ENCODE peak calls at places on chromosomes 1 and 21, in four cellular contexts. R is transverse colon, A is HCT116, N is cardiac fibroblast. Z is an unnamed sample.

GRCh38 chr1:62084304-62084905 is 110.2 kb upstream of the L1TD1 start:
- DNase-seq in R (no peak), A (no peak), N (peak), Z (no peak)

GRCh38 chr1:111990026-111990877 is 784 bp upstream of the KCND3 start:
- DNase-seq in R (peak), A (no peak), N (peak), Z (no peak)

GRCh38 chr1:11761988-11762406 is at the start of gene C1orf167:
- DNase-seq in R (no peak), A (no peak), N (no peak), Z (no peak)

GRCh38 chr1:109516872-109517271 is 7.3 kb upstream of the AMIGO1 start:
- DNase-seq in R (peak), A (no peak), N (no peak), Z (no peak)

GRCh38 chr1:201831371-201831770 is 2.4 kb downstream of the IPO9 start:
- DNase-seq in R (no peak), A (no peak), N (no peak), Z (no peak)

GRCh38 chr1:22340066-22340465 is 111.6 kb upstream of the ZBTB40 start:
- DNase-seq in R (no peak), A (no peak), N (no peak), Z (no peak)

GRCh38 chr1:159944623-159945455 is 574 bp downstream of the IGSF9 start:
- DNase-seq in R (no peak), A (no peak), N (no peak), Z (no peak)

GRCh38 chr21:14943636-14944035 is 121.2 kb downstream of the NRIP1 start:
- DNase-seq in R (no peak), A (no peak), N (no peak), Z (no peak)

GRCh38 chr21:36966846-36967657 is 583 bp upstream of the HLCS start:
- DNase-seq in R (no peak), A (no peak), N (peak), Z (no peak)

GRCh38 chr1:240107058-240107684 is 15.5 kb downstream of the FMN2 start:
- DNase-seq in R (no peak), A (no peak), N (no peak), Z (peak)

GRCh38 chr1:44417351-44418021 is 12.4 kb downstream of the RNF220 start:
- DNase-seq in R (no peak), A (no peak), N (peak), Z (no peak)

GRCh38 chr1:25685938-25686665 is 69.5 kb downstream of the MAN1C1 start:
- DNase-seq in R (no peak), A (no peak), N (no peak), Z (no peak)

GRCh38 chr1:59952065-59952464 is 25.5 kb upstream of the CYP2J2 start:
- DNase-seq in R (no peak), A (no peak), N (no peak), Z (no peak)

GRCh38 chr1:5650283-5651026 is 341.8 kb downstream of the NPHP4 start:
- DNase-seq in R (no peak), A (no peak), N (no peak), Z (no peak)

GRCh38 chr1:9078035-9078948 is 8.9 kb upstream of the SLC2A5 start:
- DNase-seq in R (no peak), A (no peak), N (peak), Z (no peak)

GRCh38 chr1:240247899-240248298 is 156.2 kb downstream of the FMN2 start:
- DNase-seq in R (no peak), A (no peak), N (no peak), Z (no peak)

GRCh38 chr1:88509369-88509768 is 174.7 kb upstream of the PKN2 start:
- DNase-seq in R (no peak), A (no peak), N (peak), Z (no peak)

GRCh38 chr1:200075938-200076546 is 48.5 kb downstream of the NR5A2 start:
- DNase-seq in R (no peak), A (peak), N (peak), Z (peak)

GRCh38 chr1:6703016-6703415 is 1.4 kb upstream of the DNAJC11 start:
- DNase-seq in R (no peak), A (no peak), N (no peak), Z (no peak)

GRCh38 chr1:221765527-221765926 is 23.6 kb upstream of the DUSP10 start:
- DNase-seq in R (no peak), A (no peak), N (no peak), Z (no peak)

GRCh38 chr1:230186003-230186863 is 119.2 kb downstream of the GALNT2 start:
- DNase-seq in R (peak), A (peak), N (peak), Z (peak)

GRCh38 chr1:182299728-182300581 is 91.6 kb downstream of the GLUL start:
- DNase-seq in R (peak), A (no peak), N (peak), Z (no peak)

DNA sequence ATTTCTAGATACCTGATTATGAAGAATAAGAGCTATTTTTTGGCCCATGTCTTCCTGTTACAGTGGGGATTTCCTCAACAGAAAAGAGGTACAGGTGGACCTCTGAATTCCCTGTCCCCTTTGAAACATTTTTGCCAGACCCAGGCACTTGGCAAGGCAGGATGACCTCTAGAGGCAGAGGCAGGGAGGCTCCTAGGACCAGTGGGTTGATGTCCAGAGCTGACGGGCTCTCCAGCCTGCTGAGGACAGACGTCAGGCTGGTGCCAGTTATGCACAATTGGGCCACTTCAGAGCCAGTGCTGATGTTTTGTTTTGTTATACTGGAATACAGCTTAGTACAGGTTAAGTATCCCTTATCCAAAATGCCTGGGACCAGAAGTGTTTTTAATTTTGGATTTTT is 18.5 kb upstream of the A3GALT2 start:
- DNase-seq in R (no peak), A (no peak), N (no peak), Z (no peak)
- H3K4me3 ChIP-seq in R (no peak), A (no peak), N (no peak), Z (no peak)

GRCh38 chr21:40618216-40618615 is 228.7 kb downstream of the DSCAM start:
- DNase-seq in R (no peak), A (no peak), N (no peak), Z (no peak)

GRCh38 chr21:40620386-40621145 is 226.4 kb downstream of the DSCAM start:
- DNase-seq in R (no peak), A (no peak), N (no peak), Z (no peak)

GRCh38 chr21:40616377-40616704 is 230.6 kb downstream of the DSCAM start:
- DNase-seq in R (no peak), A (no peak), N (no peak), Z (no peak)

GRCh38 chr21:40615503-40616376 is 231.2 kb downstream of the DSCAM start:
- DNase-seq in R (no peak), A (no peak), N (no peak), Z (no peak)
- TF ChIP-seq CTCF in R (no peak), A (no peak), N (no peak), Z (no peak)

GRCh38 chr1:198680174-198680871 is 41.5 kb downstream of the PTPRC start:
- DNase-seq in R (no peak), A (no peak), N (no peak), Z (no peak)

GRCh38 chr1:198683449-198683848 is 44.6 kb downstream of the PTPRC start:
- DNase-seq in R (no peak), A (no peak), N (no peak), Z (no peak)

GRCh38 chr1:198679535-198680173 is 40.8 kb downstream of the PTPRC start:
- DNase-seq in R (peak), A (no peak), N (no peak), Z (no peak)

GRCh38 chr1:198681831-198682756 is 43.3 kb downstream of the PTPRC start:
- DNase-seq in R (peak), A (no peak), N (peak), Z (peak)

DNA sequence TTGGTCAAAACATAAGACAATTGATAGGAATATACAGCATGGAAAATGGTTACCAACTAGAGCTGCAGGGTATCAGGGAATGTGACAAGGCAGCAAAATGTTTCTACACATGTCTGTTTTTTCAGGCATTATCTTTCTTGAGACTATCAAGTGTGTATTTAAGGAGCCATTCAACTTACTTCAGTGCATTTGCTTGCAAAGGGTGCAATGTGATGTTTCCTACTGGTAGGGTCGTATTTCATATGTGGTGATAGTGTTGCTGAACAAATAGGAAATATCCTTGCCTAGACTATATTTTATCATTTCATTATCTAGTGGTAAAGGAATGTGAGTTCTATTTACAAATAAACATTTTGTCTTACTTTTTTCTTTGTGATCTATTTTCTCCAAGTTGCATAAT is 42.4 kb downstream of the PTPRC start:
- DNase-seq in R (no peak), A (no peak), N (peak), Z (no peak)
- H3K4me3 ChIP-seq in R (no peak), A (no peak), N (no peak), Z (no peak)

GRCh38 chr1:204130989-204131892 is 20.6 kb downstream of the ETNK2 start:
- DNase-seq in R (no peak), A (peak), N (peak), Z (peak)
- TF ChIP-seq CTCF in R (no peak), A (peak), N (peak), Z (peak)

GRCh38 chr1:215005078-215005477 is 77.5 kb upstream of the KCNK2 start:
- DNase-seq in R (no peak), A (no peak), N (no peak), Z (no peak)

GRCh38 chr1:215004121-215004837 is 78.3 kb upstream of the KCNK2 start:
- DNase-seq in R (no peak), A (no peak), N (no peak), Z (no peak)

GRCh38 chr1:215007880-215008279 is 74.7 kb upstream of the KCNK2 start:
- DNase-seq in R (no peak), A (no peak), N (peak), Z (no peak)

GRCh38 chr1:215003686-215004085 is 78.9 kb upstream of the KCNK2 start:
- DNase-seq in R (no peak), A (no peak), N (no peak), Z (no peak)

DNA sequence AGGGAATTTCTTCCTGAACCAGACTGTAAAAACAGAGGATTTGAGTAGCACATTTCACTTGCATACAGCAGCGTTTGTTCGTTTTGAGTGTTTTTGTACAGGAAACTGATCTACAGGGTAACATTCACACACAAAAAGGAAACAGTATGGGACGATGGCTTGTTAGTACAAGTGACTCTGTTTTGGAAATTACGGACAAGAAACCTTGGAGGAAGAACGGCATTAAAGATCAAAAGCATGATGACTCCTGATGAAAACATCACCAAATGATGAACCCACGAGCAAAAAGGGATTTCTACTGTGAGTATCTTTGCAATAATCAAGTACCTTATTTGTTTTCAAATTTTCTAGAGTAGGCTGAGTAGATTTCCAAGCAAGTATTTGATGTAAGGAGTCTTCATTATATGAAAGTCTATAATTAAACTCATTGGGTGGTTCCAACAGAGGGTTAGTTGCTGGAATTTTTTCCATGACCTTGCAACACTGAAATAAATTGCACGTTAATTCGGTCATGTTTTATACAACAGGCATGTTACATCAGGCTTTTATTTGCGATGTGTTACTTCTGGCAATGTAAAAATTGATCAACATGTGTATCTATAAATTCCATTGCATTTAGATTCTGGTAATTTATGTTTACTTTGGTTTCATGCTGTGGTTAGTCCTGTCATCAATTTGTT is 76.7 kb upstream of the KCNK2 start:
- DNase-seq in R (no peak), A (no peak), N (no peak), Z (no peak)
- H3K4me3 ChIP-seq in R (no peak), A (no peak), N (no peak), Z (no peak)

GRCh38 chr21:38659936-38660332 is 145.8 kb upstream of the ETS2 start:
- DNase-seq in R (no peak), A (no peak), N (no peak), Z (no peak)

GRCh38 chr21:38651570-38651969 is 153.3 kb upstream of the ERG start:
- DNase-seq in R (no peak), A (no peak), N (no peak), Z (no peak)

GRCh38 chr21:38649120-38649519 is 150.8 kb upstream of the ERG start:
- DNase-seq in R (no peak), A (no peak), N (no peak), Z (no peak)

GRCh38 chr21:38652396-38652795 is 153.3 kb upstream of the ETS2 start:
- DNase-seq in R (no peak), A (no peak), N (no peak), Z (no peak)

GRCh38 chr21:38654580-38654979 is 151.1 kb upstream of the ETS2 start:
- DNase-seq in R (no peak), A (no peak), N (no peak), Z (no peak)
- TF ChIP-seq CTCF in R (no peak), A (no peak), N (no peak), Z (no peak)

GRCh38 chr21:31184462-31184861 is 146.2 kb upstream of the KRTAP19-8 start:
- DNase-seq in R (no peak), A (no peak), N (no peak), Z (no peak)
- H3K4me3 ChIP-seq in R (no peak), A (no peak), N (no peak), Z (no peak)

DNA sequence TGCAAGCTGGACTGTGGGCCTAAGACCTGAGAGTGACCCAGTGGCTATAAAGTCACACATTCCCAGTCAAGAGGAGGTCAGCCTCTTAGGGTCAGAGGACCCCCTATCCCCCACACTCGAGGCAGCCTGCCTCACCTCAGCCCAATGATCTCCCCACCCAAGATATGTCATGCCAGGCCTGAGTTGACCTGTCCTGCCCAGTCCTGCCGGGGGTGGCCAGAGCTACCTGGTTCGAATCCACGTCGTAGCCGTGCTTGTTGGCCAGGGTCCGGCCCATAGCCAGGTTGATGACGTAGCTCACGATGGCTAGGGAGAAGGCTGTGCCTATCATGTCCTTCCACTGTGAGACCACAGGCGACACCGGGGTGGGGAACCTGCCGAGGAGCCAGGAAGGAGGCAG is 15.6 kb downstream of the SLC26A9 start:
- DNase-seq in R (no peak), A (no peak), N (no peak), Z (no peak)
- TF ChIP-seq CTCF in R (no peak), A (no peak), N (no peak), Z (no peak)

GRCh38 chr1:26775666-26776065 is 12.1 kb upstream of the PIGV start:
- DNase-seq in R (no peak), A (no peak), N (no peak), Z (no peak)
- H3K4me3 ChIP-seq in R (no peak), A (no peak), N (no peak), Z (no peak)

Z was measured in kidney epithelial cell.